ENCODE peak calls at places on chromosomes 5 and 9, in four cellular contexts. One of them, this sample, is unnamed.

GRCh38 chr5:103519550-103519949 is 43.0 kb downstream of the NUDT12 start:
- DNase-seq in DMS153: no peak
- DNase-seq in BE2C: peak
- DNase-seq in activated T-cell treated with anti-CD3 and anti-CD28 coated beads for 48 hours: no peak
- DNase-seq in this sample: no peak

GRCh38 chr5:162052671-162053070 is 14.9 kb upstream of the GABRG2 start:
- DNase-seq in DMS153: no peak
- DNase-seq in BE2C: peak
- DNase-seq in activated T-cell treated with anti-CD3 and anti-CD28 coated beads for 48 hours: no peak
- DNase-seq in this sample: no peak

GRCh38 chr5:115423541-115423940 is 121.0 kb downstream of the FEM1C start:
- DNase-seq in DMS153: no peak
- DNase-seq in BE2C: no peak
- DNase-seq in activated T-cell treated with anti-CD3 and anti-CD28 coated beads for 48 hours: no peak
- DNase-seq in this sample: no peak

GRCh38 chr5:43602818-43603534 is at the start of gene NNT:
- DNase-seq in DMS153: peak
- DNase-seq in BE2C: peak
- DNase-seq in activated T-cell treated with anti-CD3 and anti-CD28 coated beads for 48 hours: peak
- DNase-seq in this sample: peak

GRCh38 chr9:137136261-137136925 is 2.6 kb upstream of the GRIN1 start:
- DNase-seq in DMS153: no peak
- DNase-seq in BE2C: peak
- DNase-seq in activated T-cell treated with anti-CD3 and anti-CD28 coated beads for 48 hours: no peak
- DNase-seq in this sample: no peak

GRCh38 chr5:107812570-107813141 is 141.9 kb upstream of the EFNA5 start:
- DNase-seq in DMS153: no peak
- DNase-seq in BE2C: no peak
- DNase-seq in activated T-cell treated with anti-CD3 and anti-CD28 coated beads for 48 hours: no peak
- DNase-seq in this sample: peak

GRCh38 chr9:134802201-134802795 is 78.3 kb upstream of the FCN2 start:
- DNase-seq in DMS153: no peak
- DNase-seq in BE2C: no peak
- DNase-seq in activated T-cell treated with anti-CD3 and anti-CD28 coated beads for 48 hours: no peak
- DNase-seq in this sample: no peak

GRCh38 chr5:76583163-76584047 is 39.8 kb downstream of the F2RL2 start:
- DNase-seq in DMS153: no peak
- DNase-seq in BE2C: no peak
- DNase-seq in activated T-cell treated with anti-CD3 and anti-CD28 coated beads for 48 hours: no peak
- DNase-seq in this sample: no peak

GRCh38 chr9:21326526-21327139 is 8.6 kb downstream of the KLHL9 start:
- DNase-seq in DMS153: peak
- DNase-seq in BE2C: no peak
- DNase-seq in activated T-cell treated with anti-CD3 and anti-CD28 coated beads for 48 hours: no peak
- DNase-seq in this sample: peak

GRCh38 chr9:94175669-94176068 is 83.4 kb upstream of the ZNF169 start:
- DNase-seq in DMS153: no peak
- DNase-seq in BE2C: no peak
- DNase-seq in activated T-cell treated with anti-CD3 and anti-CD28 coated beads for 48 hours: no peak
- DNase-seq in this sample: no peak

GRCh38 chr9:72592501-72593403 is 71.3 kb downstream of the TMC1 start:
- DNase-seq in DMS153: peak
- DNase-seq in BE2C: no peak
- DNase-seq in activated T-cell treated with anti-CD3 and anti-CD28 coated beads for 48 hours: no peak
- DNase-seq in this sample: no peak

GRCh38 chr9:85483214-85483613 is 258.5 kb downstream of the AGTPBP1 start:
- DNase-seq in DMS153: no peak
- DNase-seq in BE2C: no peak
- DNase-seq in activated T-cell treated with anti-CD3 and anti-CD28 coated beads for 48 hours: no peak
- DNase-seq in this sample: no peak

GRCh38 chr5:154222414-154222813 is 31.9 kb downstream of the GALNT10 start:
- DNase-seq in DMS153: no peak
- DNase-seq in BE2C: no peak
- DNase-seq in activated T-cell treated with anti-CD3 and anti-CD28 coated beads for 48 hours: no peak
- DNase-seq in this sample: no peak

GRCh38 chr5:125976421-125977060 is 446.7 kb upstream of the GRAMD2B start:
- DNase-seq in DMS153: no peak
- DNase-seq in BE2C: no peak
- DNase-seq in activated T-cell treated with anti-CD3 and anti-CD28 coated beads for 48 hours: no peak
- DNase-seq in this sample: no peak

This sample was measured in GM12891.